ENCODE peak calls at places on chromosomes 5 and 9, in five cellular contexts. One of them, this sample, is unnamed.

GRCh38 chr5:98468188-98468869 is 305.1 kb upstream of the RGMB start:
- DNase-seq in esophagus squamous epithelium: no peak
- DNase-seq in GM12865: no peak
- DNase-seq in left lung: no peak
- DNase-seq in fibroblast of the aortic adventitia: peak; percentile 85
- DNase-seq in this sample: peak; percentile 79

GRCh38 chr9:133346021-133346713 is 1.8 kb downstream of the MED22 start:
- DNase-seq in left lung: no peak
- DNase-seq in esophagus squamous epithelium: no peak
- DNase-seq in GM12865: no peak
- DNase-seq in fibroblast of the aortic adventitia: no peak
- DNase-seq in this sample: no peak

GRCh38 chr5:66987949-66988838 is 208.4 kb downstream of the CD180 start:
- DNase-seq in fibroblast of the aortic adventitia: peak; percentile 51
- DNase-seq in left lung: no peak
- DNase-seq in GM12865: peak; percentile 14
- DNase-seq in esophagus squamous epithelium: no peak
- DNase-seq in this sample: peak; percentile 28

GRCh38 chr5:151742870-151743294 is 15.5 kb downstream of the ATOX1 start:
- DNase-seq in fibroblast of the aortic adventitia: peak; percentile 79
- DNase-seq in left lung: no peak
- DNase-seq in GM12865: peak; percentile 52
- DNase-seq in esophagus squamous epithelium: no peak
- DNase-seq in this sample: peak; percentile 78

GRCh38 chr9:97788763-97789663 is 64.0 kb upstream of the FOXE1 start:
- DNase-seq in GM12865: no peak
- DNase-seq in fibroblast of the aortic adventitia: no peak
- DNase-seq in left lung: no peak
- DNase-seq in esophagus squamous epithelium: no peak
- DNase-seq in this sample: no peak

GRCh38 chr5:142201471-142201887 is 92.9 kb downstream of the NDFIP1 start:
- DNase-seq in esophagus squamous epithelium: no peak
- DNase-seq in left lung: no peak
- DNase-seq in GM12865: no peak
- DNase-seq in fibroblast of the aortic adventitia: peak; percentile 85
- DNase-seq in this sample: peak; percentile 85

GRCh38 chr5:129074903-129075302 is 19.6 kb upstream of the ISOC1 start:
- DNase-seq in fibroblast of the aortic adventitia: no peak
- DNase-seq in esophagus squamous epithelium: no peak
- DNase-seq in left lung: no peak
- DNase-seq in GM12865: no peak
- DNase-seq in this sample: no peak

GRCh38 chr9:69180200-69180599 is 6.1 kb downstream of the TJP2 start:
- DNase-seq in left lung: no peak
- DNase-seq in esophagus squamous epithelium: no peak
- DNase-seq in GM12865: no peak
- DNase-seq in fibroblast of the aortic adventitia: no peak
- DNase-seq in this sample: no peak

GRCh38 chr5:157324237-157324636 is 58.3 kb downstream of the CYFIP2 start:
- DNase-seq in fibroblast of the aortic adventitia: no peak
- DNase-seq in GM12865: no peak
- DNase-seq in esophagus squamous epithelium: no peak
- DNase-seq in left lung: no peak
- DNase-seq in this sample: no peak

GRCh38 chr9:125932012-125932411 is 184.8 kb downstream of the PBX3 start:
- DNase-seq in esophagus squamous epithelium: no peak
- DNase-seq in left lung: peak; percentile 46
- DNase-seq in fibroblast of the aortic adventitia: peak; percentile 98
- DNase-seq in GM12865: no peak
- DNase-seq in this sample: peak; percentile 96

GRCh38 chr5:130514984-130515690 is 610.9 kb downstream of the CHSY3 start:
- DNase-seq in GM12865: no peak
- DNase-seq in fibroblast of the aortic adventitia: peak; percentile 52
- DNase-seq in esophagus squamous epithelium: no peak
- DNase-seq in left lung: no peak
- DNase-seq in this sample: peak; percentile 66

GRCh38 chr9:98575379-98576346 is 133.1 kb downstream of the GABBR2 start:
- DNase-seq in fibroblast of the aortic adventitia: peak; percentile 39
- DNase-seq in left lung: no peak
- DNase-seq in GM12865: peak; percentile 87
- DNase-seq in esophagus squamous epithelium: no peak
- DNase-seq in this sample: peak; percentile 75

GRCh38 chr9:5430912-5431311 is 6.8 kb downstream of the PLGRKT start:
- DNase-seq in GM12865: no peak
- DNase-seq in fibroblast of the aortic adventitia: no peak
- DNase-seq in left lung: no peak
- DNase-seq in esophagus squamous epithelium: no peak
- DNase-seq in this sample: no peak

GRCh38 chr5:100758780-100759179 is 144.3 kb downstream of the ST8SIA4 start:
- DNase-seq in left lung: no peak
- DNase-seq in GM12865: no peak
- DNase-seq in esophagus squamous epithelium: no peak
- DNase-seq in fibroblast of the aortic adventitia: no peak
- DNase-seq in this sample: no peak

GRCh38 chr5:173451031-173451430 is 122.8 kb upstream of the STC2 start:
- DNase-seq in left lung: no peak
- DNase-seq in fibroblast of the aortic adventitia: no peak
- DNase-seq in esophagus squamous epithelium: no peak
- DNase-seq in GM12865: peak; percentile 66
- DNase-seq in this sample: peak; percentile 21

GRCh38 chr5:175696139-175696854 is 38.4 kb downstream of the HRH2 start:
- DNase-seq in left lung: peak; percentile 90
- DNase-seq in fibroblast of the aortic adventitia: no peak
- DNase-seq in esophagus squamous epithelium: no peak
- DNase-seq in GM12865: peak; percentile 56
- DNase-seq in this sample: peak; percentile 43

GRCh38 chr9:132547976-132548730 is 34.3 kb upstream of the BARHL1 start:
- DNase-seq in left lung: no peak
- DNase-seq in fibroblast of the aortic adventitia: no peak
- DNase-seq in esophagus squamous epithelium: no peak
- DNase-seq in GM12865: no peak
- DNase-seq in this sample: no peak

GRCh38 chr5:138370537-138370936 is 18.1 kb downstream of the KDM3B start:
- DNase-seq in GM12865: no peak
- DNase-seq in left lung: no peak
- DNase-seq in esophagus squamous epithelium: no peak
- DNase-seq in fibroblast of the aortic adventitia: peak; percentile 40
- DNase-seq in this sample: no peak

GRCh38 chr5:153476767-153477166 is 13.7 kb upstream of the GRIA1 start:
- DNase-seq in fibroblast of the aortic adventitia: peak; percentile 85
- DNase-seq in GM12865: no peak
- DNase-seq in esophagus squamous epithelium: no peak
- DNase-seq in left lung: no peak
- DNase-seq in this sample: peak; percentile 77
- TF ChIP-seq CTCF in fibroblast of the aortic adventitia: peak; percentile 44
- TF ChIP-seq CTCF in GM12865: no peak
- TF ChIP-seq CTCF in esophagus squamous epithelium: no peak
- TF ChIP-seq CTCF in left lung: no peak
- TF ChIP-seq CTCF in this sample: peak; percentile 48

GRCh38 chr5:51960617-51961115 is 577.4 kb downstream of the ISL1 start:
- DNase-seq in GM12865: peak; percentile 1
- DNase-seq in fibroblast of the aortic adventitia: peak; percentile 2
- DNase-seq in esophagus squamous epithelium: no peak
- DNase-seq in left lung: no peak
- DNase-seq in this sample: no peak
- TF ChIP-seq CTCF in GM12865: peak; percentile 33
- TF ChIP-seq CTCF in fibroblast of the aortic adventitia: peak; percentile 23
- TF ChIP-seq CTCF in esophagus squamous epithelium: no peak
- TF ChIP-seq CTCF in left lung: no peak
- TF ChIP-seq CTCF in this sample: no peak

DNA sequence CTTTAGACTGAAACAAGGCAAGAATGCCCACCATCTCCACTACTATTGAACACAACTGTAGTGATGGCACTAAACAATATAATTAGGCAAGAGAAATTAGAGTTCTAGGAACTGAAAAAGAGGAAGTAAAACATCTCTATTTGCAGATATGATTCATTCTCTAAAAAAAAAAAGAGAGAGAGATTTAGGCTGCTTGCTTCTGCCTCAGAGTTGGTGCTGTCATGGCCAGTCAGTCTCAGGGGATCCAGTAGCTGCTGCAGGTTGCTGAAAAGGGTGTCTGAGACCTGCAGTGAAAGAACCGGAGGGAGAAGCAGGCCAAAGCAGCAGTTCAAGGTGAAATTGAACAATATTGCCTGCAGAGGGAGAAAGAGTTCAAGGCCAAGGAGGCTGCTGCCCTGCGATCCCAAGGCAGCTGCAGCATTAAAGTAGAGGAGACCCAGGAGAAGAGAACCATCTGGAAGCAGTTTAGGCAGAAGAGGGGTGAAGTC is 72.5 kb downstream of the AP3B1 start:
- DNase-seq in fibroblast of the aortic adventitia: peak; percentile 41
- DNase-seq in esophagus squamous epithelium: no peak
- DNase-seq in GM12865: peak; percentile 94
- DNase-seq in left lung: no peak
- DNase-seq in this sample: peak; percentile 34
- TF ChIP-seq CTCF in fibroblast of the aortic adventitia: peak; percentile 39
- TF ChIP-seq CTCF in esophagus squamous epithelium: no peak
- TF ChIP-seq CTCF in GM12865: peak; percentile 38
- TF ChIP-seq CTCF in left lung: no peak
- TF ChIP-seq CTCF in this sample: peak; percentile 37

DNA sequence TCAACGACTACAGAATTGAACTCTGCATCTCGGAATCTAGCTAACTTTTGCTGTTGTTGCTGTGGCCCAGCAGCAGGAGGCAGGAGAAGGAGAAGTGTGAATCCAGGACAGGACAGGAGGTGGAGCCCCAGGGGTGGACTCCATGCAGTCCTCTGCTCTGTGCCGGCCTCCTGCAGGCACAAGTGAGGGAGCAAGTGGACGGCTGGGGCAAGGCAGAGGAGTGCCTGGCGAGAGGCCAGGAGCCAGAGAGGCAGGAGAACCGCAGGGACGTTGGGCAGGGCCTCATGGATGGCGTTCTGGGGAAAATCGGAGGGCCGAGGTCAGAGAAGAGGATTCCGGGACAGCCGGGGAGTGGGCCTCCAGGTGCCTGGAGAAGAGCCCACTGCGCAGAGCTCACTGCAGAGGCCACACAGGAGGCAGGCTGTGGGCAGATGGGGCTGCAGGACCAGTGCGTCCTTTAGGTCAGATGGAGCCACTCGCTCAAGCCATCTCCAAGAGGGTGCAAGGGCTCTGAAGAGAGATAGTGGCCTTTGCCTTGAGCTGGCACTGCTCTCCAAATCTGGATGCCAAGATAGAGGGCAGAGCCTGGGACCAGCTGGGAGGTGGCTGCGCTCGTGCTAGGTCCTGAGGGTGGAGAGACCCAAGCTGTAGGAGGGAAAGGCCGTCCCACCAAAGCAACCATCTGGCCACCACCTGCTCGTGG is 214.0 kb downstream of the FANCC start:
- DNase-seq in left lung: no peak
- DNase-seq in esophagus squamous epithelium: no peak
- DNase-seq in fibroblast of the aortic adventitia: no peak
- DNase-seq in GM12865: no peak
- DNase-seq in this sample: no peak
- TF ChIP-seq CTCF in left lung: no peak
- TF ChIP-seq CTCF in esophagus squamous epithelium: no peak
- TF ChIP-seq CTCF in fibroblast of the aortic adventitia: no peak
- TF ChIP-seq CTCF in GM12865: no peak
- TF ChIP-seq CTCF in this sample: peak; percentile 35

GRCh38 chr5:28344803-28345433 is 1306.5 kb upstream of the CDH9 start:
- DNase-seq in left lung: no peak
- DNase-seq in fibroblast of the aortic adventitia: peak; percentile 10
- DNase-seq in GM12865: peak; percentile 23
- DNase-seq in esophagus squamous epithelium: no peak
- DNase-seq in this sample: peak; percentile 10
- TF ChIP-seq CTCF in left lung: peak; percentile 43
- TF ChIP-seq CTCF in fibroblast of the aortic adventitia: no peak
- TF ChIP-seq CTCF in GM12865: peak; percentile 39
- TF ChIP-seq CTCF in esophagus squamous epithelium: no peak
- TF ChIP-seq CTCF in this sample: no peak

GRCh38 chr5:38657020-38657419 is 100.6 kb upstream of the LIFR start:
- DNase-seq in GM12865: no peak
- DNase-seq in fibroblast of the aortic adventitia: no peak
- DNase-seq in esophagus squamous epithelium: no peak
- DNase-seq in left lung: no peak
- DNase-seq in this sample: no peak
- TF ChIP-seq CTCF in GM12865: no peak
- TF ChIP-seq CTCF in fibroblast of the aortic adventitia: no peak
- TF ChIP-seq CTCF in esophagus squamous epithelium: no peak
- TF ChIP-seq CTCF in left lung: no peak
- TF ChIP-seq CTCF in this sample: no peak

GRCh38 chr9:79254900-79255651 is 316.7 kb upstream of the TLE4 start:
- DNase-seq in left lung: no peak
- DNase-seq in esophagus squamous epithelium: no peak
- DNase-seq in fibroblast of the aortic adventitia: peak; percentile 2
- DNase-seq in GM12865: no peak
- DNase-seq in this sample: no peak
- TF ChIP-seq CTCF in left lung: no peak
- TF ChIP-seq CTCF in esophagus squamous epithelium: no peak
- TF ChIP-seq CTCF in fibroblast of the aortic adventitia: peak; percentile 8
- TF ChIP-seq CTCF in GM12865: no peak
- TF ChIP-seq CTCF in this sample: peak; percentile 38

GRCh38 chr5:95613514-95613913 is 6.4 kb upstream of the GPR150 start:
- DNase-seq in GM12865: no peak
- DNase-seq in esophagus squamous epithelium: no peak
- DNase-seq in left lung: no peak
- DNase-seq in fibroblast of the aortic adventitia: no peak
- DNase-seq in this sample: no peak
- TF ChIP-seq CTCF in GM12865: no peak
- TF ChIP-seq CTCF in esophagus squamous epithelium: no peak
- TF ChIP-seq CTCF in left lung: no peak
- TF ChIP-seq CTCF in fibroblast of the aortic adventitia: no peak
- TF ChIP-seq CTCF in this sample: no peak

GRCh38 chr5:107469485-107469884 is 201.3 kb downstream of the EFNA5 start:
- DNase-seq in fibroblast of the aortic adventitia: peak; percentile 91
- DNase-seq in esophagus squamous epithelium: no peak
- DNase-seq in left lung: no peak
- DNase-seq in GM12865: peak; percentile 34
- DNase-seq in this sample: peak; percentile 87
- TF ChIP-seq CTCF in fibroblast of the aortic adventitia: no peak
- TF ChIP-seq CTCF in esophagus squamous epithelium: no peak
- TF ChIP-seq CTCF in left lung: no peak
- TF ChIP-seq CTCF in GM12865: no peak
- TF ChIP-seq CTCF in this sample: no peak

DNA sequence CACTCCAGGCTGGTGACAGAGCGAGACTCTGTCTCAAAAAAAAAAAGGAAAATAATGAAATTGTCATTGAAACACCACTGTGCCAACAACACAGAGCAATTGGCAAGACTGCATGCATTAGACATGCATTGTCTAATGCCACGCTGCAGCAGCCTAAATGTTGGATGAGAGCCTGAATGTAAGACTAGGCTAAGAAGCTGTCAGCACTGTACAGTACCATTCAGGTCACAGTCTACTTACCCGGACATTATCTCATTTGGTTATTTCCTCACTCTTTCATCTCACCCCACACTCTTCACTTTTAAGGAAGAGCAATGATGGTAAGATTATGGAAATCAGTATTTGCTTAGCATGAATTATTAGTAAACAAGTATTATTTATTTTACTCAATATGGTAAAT is 31.3 kb upstream of the PPP2CA start:
- DNase-seq in esophagus squamous epithelium: no peak
- DNase-seq in fibroblast of the aortic adventitia: no peak
- DNase-seq in left lung: no peak
- DNase-seq in GM12865: no peak
- DNase-seq in this sample: no peak
- TF ChIP-seq CTCF in esophagus squamous epithelium: no peak
- TF ChIP-seq CTCF in fibroblast of the aortic adventitia: no peak
- TF ChIP-seq CTCF in left lung: no peak
- TF ChIP-seq CTCF in GM12865: no peak
- TF ChIP-seq CTCF in this sample: no peak

This sample was measured in fibroblast of villous mesenchyme.